ENCODE peak calls at places on chromosomes 11 and 22, in five cellular contexts. One of them, this sample, is unnamed.

GRCh38 chr11:131495417-131495816 is 125.0 kb downstream of the NTM start:
- DNase-seq in occipital lobe: no peak
- DNase-seq in anterior cingulate cortex: peak
- DNase-seq in heart left ventricle: peak
- DNase-seq in stimulated activated CD4-positive, alpha-beta T cell treated with anti-CD3 and anti-CD28 coated beads, Interleukin-15, amount 100 ng/mL, for 48 hours: no peak
- DNase-seq in this sample: no peak

GRCh38 chr22:46062232-46062615 is 85.3 kb upstream of the WNT7B start:
- DNase-seq in stimulated activated CD4-positive, alpha-beta T cell treated with anti-CD3 and anti-CD28 coated beads, Interleukin-15, amount 100 ng/mL, for 48 hours: no peak
- DNase-seq in anterior cingulate cortex: no peak
- DNase-seq in heart left ventricle: no peak
- DNase-seq in occipital lobe: no peak
- DNase-seq in this sample: no peak

GRCh38 chr11:71442123-71442522 is 6.1 kb downstream of the DHCR7 start:
- DNase-seq in stimulated activated CD4-positive, alpha-beta T cell treated with anti-CD3 and anti-CD28 coated beads, Interleukin-15, amount 100 ng/mL, for 48 hours: no peak
- DNase-seq in anterior cingulate cortex: no peak
- DNase-seq in heart left ventricle: no peak
- DNase-seq in occipital lobe: no peak
- DNase-seq in this sample: no peak

GRCh38 chr22:38016182-38017078 is 32.1 kb upstream of the SOX10 start:
- DNase-seq in occipital lobe: peak
- DNase-seq in anterior cingulate cortex: peak
- DNase-seq in stimulated activated CD4-positive, alpha-beta T cell treated with anti-CD3 and anti-CD28 coated beads, Interleukin-15, amount 100 ng/mL, for 48 hours: no peak
- DNase-seq in heart left ventricle: peak
- DNase-seq in this sample: no peak

GRCh38 chr22:38107692-38108515 is 2.6 kb downstream of the BAIAP2L2 start:
- DNase-seq in occipital lobe: no peak
- DNase-seq in heart left ventricle: no peak
- DNase-seq in stimulated activated CD4-positive, alpha-beta T cell treated with anti-CD3 and anti-CD28 coated beads, Interleukin-15, amount 100 ng/mL, for 48 hours: no peak
- DNase-seq in anterior cingulate cortex: no peak
- DNase-seq in this sample: no peak

GRCh38 chr22:50712341-50713007 is 25.5 kb upstream of the ACR start:
- DNase-seq in anterior cingulate cortex: peak
- DNase-seq in occipital lobe: no peak
- DNase-seq in stimulated activated CD4-positive, alpha-beta T cell treated with anti-CD3 and anti-CD28 coated beads, Interleukin-15, amount 100 ng/mL, for 48 hours: no peak
- DNase-seq in heart left ventricle: peak
- DNase-seq in this sample: no peak

GRCh38 chr11:81870815-81871214 is 862.8 kb downstream of the FAM181B start:
- DNase-seq in occipital lobe: no peak
- DNase-seq in anterior cingulate cortex: no peak
- DNase-seq in heart left ventricle: no peak
- DNase-seq in stimulated activated CD4-positive, alpha-beta T cell treated with anti-CD3 and anti-CD28 coated beads, Interleukin-15, amount 100 ng/mL, for 48 hours: no peak
- DNase-seq in this sample: no peak

GRCh38 chr22:46549565-46549840 is 12.1 kb upstream of the CELSR1 start:
- DNase-seq in heart left ventricle: no peak
- DNase-seq in occipital lobe: no peak
- DNase-seq in stimulated activated CD4-positive, alpha-beta T cell treated with anti-CD3 and anti-CD28 coated beads, Interleukin-15, amount 100 ng/mL, for 48 hours: no peak
- DNase-seq in anterior cingulate cortex: no peak
- DNase-seq in this sample: no peak

GRCh38 chr11:25910090-25910489 is 421.8 kb upstream of the ANO3 start:
- DNase-seq in heart left ventricle: no peak
- DNase-seq in stimulated activated CD4-positive, alpha-beta T cell treated with anti-CD3 and anti-CD28 coated beads, Interleukin-15, amount 100 ng/mL, for 48 hours: no peak
- DNase-seq in occipital lobe: no peak
- DNase-seq in anterior cingulate cortex: no peak
- DNase-seq in this sample: peak

GRCh38 chr11:112215621-112216020 is 10.6 kb upstream of the PTS start:
- DNase-seq in heart left ventricle: no peak
- DNase-seq in stimulated activated CD4-positive, alpha-beta T cell treated with anti-CD3 and anti-CD28 coated beads, Interleukin-15, amount 100 ng/mL, for 48 hours: no peak
- DNase-seq in anterior cingulate cortex: no peak
- DNase-seq in occipital lobe: no peak
- DNase-seq in this sample: no peak

GRCh38 chr11:116901211-116901610 is 63.8 kb upstream of the APOA1 start:
- DNase-seq in heart left ventricle: peak
- DNase-seq in occipital lobe: no peak
- DNase-seq in anterior cingulate cortex: no peak
- DNase-seq in stimulated activated CD4-positive, alpha-beta T cell treated with anti-CD3 and anti-CD28 coated beads, Interleukin-15, amount 100 ng/mL, for 48 hours: no peak
- DNase-seq in this sample: no peak

GRCh38 chr11:61384271-61385242 is 7.8 kb upstream of the TMEM216 start:
- DNase-seq in anterior cingulate cortex: no peak
- DNase-seq in occipital lobe: no peak
- DNase-seq in stimulated activated CD4-positive, alpha-beta T cell treated with anti-CD3 and anti-CD28 coated beads, Interleukin-15, amount 100 ng/mL, for 48 hours: no peak
- DNase-seq in heart left ventricle: no peak
- DNase-seq in this sample: no peak

GRCh38 chr11:132115454-132115853 is 745.0 kb downstream of the NTM start:
- DNase-seq in stimulated activated CD4-positive, alpha-beta T cell treated with anti-CD3 and anti-CD28 coated beads, Interleukin-15, amount 100 ng/mL, for 48 hours: no peak
- DNase-seq in occipital lobe: no peak
- DNase-seq in heart left ventricle: no peak
- DNase-seq in anterior cingulate cortex: no peak
- DNase-seq in this sample: no peak

GRCh38 chr22:46453006-46453828 is 84.2 kb downstream of the CELSR1 start:
- DNase-seq in stimulated activated CD4-positive, alpha-beta T cell treated with anti-CD3 and anti-CD28 coated beads, Interleukin-15, amount 100 ng/mL, for 48 hours: no peak
- DNase-seq in anterior cingulate cortex: no peak
- DNase-seq in heart left ventricle: peak
- DNase-seq in occipital lobe: no peak
- DNase-seq in this sample: no peak

GRCh38 chr11:75795276-75796090 is 19.5 kb upstream of the UVRAG start:
- DNase-seq in anterior cingulate cortex: no peak
- DNase-seq in occipital lobe: no peak
- DNase-seq in heart left ventricle: no peak
- DNase-seq in stimulated activated CD4-positive, alpha-beta T cell treated with anti-CD3 and anti-CD28 coated beads, Interleukin-15, amount 100 ng/mL, for 48 hours: no peak
- DNase-seq in this sample: no peak

GRCh38 chr11:123549901-123550619 is 104.4 kb downstream of the SCN3B start:
- DNase-seq in stimulated activated CD4-positive, alpha-beta T cell treated with anti-CD3 and anti-CD28 coated beads, Interleukin-15, amount 100 ng/mL, for 48 hours: no peak
- DNase-seq in heart left ventricle: no peak
- DNase-seq in occipital lobe: no peak
- DNase-seq in anterior cingulate cortex: no peak
- DNase-seq in this sample: no peak

GRCh38 chr22:22986008-22986407 is 84.3 kb upstream of the GNAZ start:
- DNase-seq in occipital lobe: no peak
- DNase-seq in anterior cingulate cortex: no peak
- DNase-seq in heart left ventricle: no peak
- DNase-seq in stimulated activated CD4-positive, alpha-beta T cell treated with anti-CD3 and anti-CD28 coated beads, Interleukin-15, amount 100 ng/mL, for 48 hours: no peak
- DNase-seq in this sample: no peak

GRCh38 chr11:129265125-129265788 is 73.1 kb upstream of the ARHGAP32 start:
- DNase-seq in occipital lobe: no peak
- DNase-seq in anterior cingulate cortex: no peak
- DNase-seq in heart left ventricle: no peak
- DNase-seq in stimulated activated CD4-positive, alpha-beta T cell treated with anti-CD3 and anti-CD28 coated beads, Interleukin-15, amount 100 ng/mL, for 48 hours: no peak
- DNase-seq in this sample: no peak

GRCh38 chr11:2218234-2218633 is 46.6 kb upstream of the TH start:
- DNase-seq in heart left ventricle: no peak
- DNase-seq in stimulated activated CD4-positive, alpha-beta T cell treated with anti-CD3 and anti-CD28 coated beads, Interleukin-15, amount 100 ng/mL, for 48 hours: no peak
- DNase-seq in occipital lobe: no peak
- DNase-seq in anterior cingulate cortex: no peak
- DNase-seq in this sample: no peak

GRCh38 chr11:74311352-74311926 is at the start of gene P4HA3:
- DNase-seq in stimulated activated CD4-positive, alpha-beta T cell treated with anti-CD3 and anti-CD28 coated beads, Interleukin-15, amount 100 ng/mL, for 48 hours: peak
- DNase-seq in heart left ventricle: peak
- DNase-seq in occipital lobe: no peak
- DNase-seq in anterior cingulate cortex: no peak
- DNase-seq in this sample: peak

GRCh38 chr11:69534166-69534530 is 52.7 kb downstream of the LINC01488 start:
- DNase-seq in occipital lobe: no peak
- DNase-seq in heart left ventricle: no peak
- DNase-seq in anterior cingulate cortex: no peak
- DNase-seq in stimulated activated CD4-positive, alpha-beta T cell treated with anti-CD3 and anti-CD28 coated beads, Interleukin-15, amount 100 ng/mL, for 48 hours: no peak
- DNase-seq in this sample: no peak

GRCh38 chr11:32079511-32079910 is 11.4 kb upstream of the RCN1 start:
- DNase-seq in anterior cingulate cortex: no peak
- DNase-seq in occipital lobe: no peak
- DNase-seq in stimulated activated CD4-positive, alpha-beta T cell treated with anti-CD3 and anti-CD28 coated beads, Interleukin-15, amount 100 ng/mL, for 48 hours: no peak
- DNase-seq in heart left ventricle: no peak
- DNase-seq in this sample: no peak

GRCh38 chr11:117986981-117987495 is 844 bp downstream of the IL10RA start:
- DNase-seq in occipital lobe: no peak
- DNase-seq in stimulated activated CD4-positive, alpha-beta T cell treated with anti-CD3 and anti-CD28 coated beads, Interleukin-15, amount 100 ng/mL, for 48 hours: peak
- DNase-seq in anterior cingulate cortex: no peak
- DNase-seq in heart left ventricle: no peak
- DNase-seq in this sample: no peak

GRCh38 chr11:81070948-81071347 is 1630.1 kb upstream of the TENM4 start:
- DNase-seq in stimulated activated CD4-positive, alpha-beta T cell treated with anti-CD3 and anti-CD28 coated beads, Interleukin-15, amount 100 ng/mL, for 48 hours: no peak
- DNase-seq in anterior cingulate cortex: no peak
- DNase-seq in heart left ventricle: no peak
- DNase-seq in occipital lobe: no peak
- DNase-seq in this sample: no peak

GRCh38 chr11:110176366-110177056 is 83.3 kb downstream of the ZC3H12C start:
- DNase-seq in anterior cingulate cortex: no peak
- DNase-seq in heart left ventricle: no peak
- DNase-seq in occipital lobe: no peak
- DNase-seq in stimulated activated CD4-positive, alpha-beta T cell treated with anti-CD3 and anti-CD28 coated beads, Interleukin-15, amount 100 ng/mL, for 48 hours: no peak
- DNase-seq in this sample: no peak

GRCh38 chr11:112759418-112759817 is 201.8 kb upstream of the NCAM1 start:
- DNase-seq in occipital lobe: no peak
- DNase-seq in stimulated activated CD4-positive, alpha-beta T cell treated with anti-CD3 and anti-CD28 coated beads, Interleukin-15, amount 100 ng/mL, for 48 hours: no peak
- DNase-seq in anterior cingulate cortex: no peak
- DNase-seq in heart left ventricle: no peak
- DNase-seq in this sample: no peak

GRCh38 chr11:78499971-78500370 is 74.7 kb downstream of the NARS2 start:
- DNase-seq in heart left ventricle: no peak
- DNase-seq in anterior cingulate cortex: no peak
- DNase-seq in occipital lobe: no peak
- DNase-seq in stimulated activated CD4-positive, alpha-beta T cell treated with anti-CD3 and anti-CD28 coated beads, Interleukin-15, amount 100 ng/mL, for 48 hours: no peak
- DNase-seq in this sample: no peak

GRCh38 chr22:49914256-49914655 is 4.0 kb downstream of the ALG12 start:
- DNase-seq in stimulated activated CD4-positive, alpha-beta T cell treated with anti-CD3 and anti-CD28 coated beads, Interleukin-15, amount 100 ng/mL, for 48 hours: no peak
- DNase-seq in heart left ventricle: no peak
- DNase-seq in anterior cingulate cortex: no peak
- DNase-seq in occipital lobe: no peak
- DNase-seq in this sample: no peak

GRCh38 chr22:20433191-20433590 is 4.4 kb downstream of the SCARF2 start:
- DNase-seq in occipital lobe: no peak
- DNase-seq in stimulated activated CD4-positive, alpha-beta T cell treated with anti-CD3 and anti-CD28 coated beads, Interleukin-15, amount 100 ng/mL, for 48 hours: no peak
- DNase-seq in heart left ventricle: no peak
- DNase-seq in anterior cingulate cortex: no peak
- DNase-seq in this sample: no peak

GRCh38 chr11:82796970-82797594 is 63.4 kb upstream of the FAM181B start:
- DNase-seq in occipital lobe: no peak
- DNase-seq in stimulated activated CD4-positive, alpha-beta T cell treated with anti-CD3 and anti-CD28 coated beads, Interleukin-15, amount 100 ng/mL, for 48 hours: no peak
- DNase-seq in anterior cingulate cortex: peak
- DNase-seq in heart left ventricle: peak
- DNase-seq in this sample: no peak

GRCh38 chr22:25172153-25172552 is 27.5 kb upstream of the CRYBB3 start:
- DNase-seq in anterior cingulate cortex: no peak
- DNase-seq in stimulated activated CD4-positive, alpha-beta T cell treated with anti-CD3 and anti-CD28 coated beads, Interleukin-15, amount 100 ng/mL, for 48 hours: peak
- DNase-seq in heart left ventricle: peak
- DNase-seq in occipital lobe: no peak
- DNase-seq in this sample: no peak

GRCh38 chr11:134576286-134576685 is 164.2 kb upstream of the B3GAT1 start:
- DNase-seq in stimulated activated CD4-positive, alpha-beta T cell treated with anti-CD3 and anti-CD28 coated beads, Interleukin-15, amount 100 ng/mL, for 48 hours: no peak
- DNase-seq in occipital lobe: no peak
- DNase-seq in heart left ventricle: no peak
- DNase-seq in anterior cingulate cortex: no peak
- DNase-seq in this sample: no peak

GRCh38 chr22:39251762-39252460 is 7.1 kb upstream of the PDGFB start:
- DNase-seq in stimulated activated CD4-positive, alpha-beta T cell treated with anti-CD3 and anti-CD28 coated beads, Interleukin-15, amount 100 ng/mL, for 48 hours: no peak
- DNase-seq in occipital lobe: no peak
- DNase-seq in heart left ventricle: no peak
- DNase-seq in anterior cingulate cortex: no peak
- DNase-seq in this sample: no peak

GRCh38 chr11:18563090-18563730 is 25.3 kb downstream of the UEVLD start:
- DNase-seq in occipital lobe: no peak
- DNase-seq in anterior cingulate cortex: no peak
- DNase-seq in stimulated activated CD4-positive, alpha-beta T cell treated with anti-CD3 and anti-CD28 coated beads, Interleukin-15, amount 100 ng/mL, for 48 hours: no peak
- DNase-seq in heart left ventricle: no peak
- DNase-seq in this sample: no peak